ENCODE peak calls at places on chromosomes 13 and 19, in ten cellular contexts. C is cardiac muscle cell; Z is PC-3; J is breast epithelium; W is esophagus squamous epithelium; V is GM12865; K is heart right ventricle; G is CD8-positive, alpha-beta T cell; H is cardiac fibroblast; X is psoas muscle. I is an unnamed sample.

GRCh38 chr19:5360003-5360820 is 19.6 kb upstream of the PTPRS start:
- DNase-seq in H (no peak), C (peak; percentile 27), K (no peak), W (no peak), X (no peak), J (no peak), Z (peak; percentile 92), G (no peak), V (no peak), I (no peak)

GRCh38 chr19:2051771-2052704 is 994 bp upstream of the MKNK2 start:
- DNase-seq in H (peak; percentile 81), W (no peak), Z (no peak), V (peak; percentile 82), K (peak; percentile 76), J (no peak), X (peak; percentile 75), C (peak; percentile 77), G (peak; percentile 55), I (no peak)

GRCh38 chr13:24671367-24672117 is 8.7 kb upstream of the ATP12A start:
- DNase-seq in X (no peak), J (peak; percentile 32), C (peak; percentile 91), G (peak; percentile 14), W (no peak), Z (peak; percentile 86), V (peak; percentile 47), H (peak; percentile 89), K (peak; percentile 16), I (peak; percentile 93)

GRCh38 chr19:24059572-24060295 is 27.3 kb upstream of the ZNF254 start:
- DNase-seq in X (no peak), Z (peak; percentile 9), K (no peak), H (no peak), J (peak; percentile 83), V (no peak), C (no peak), G (no peak), W (no peak), I (no peak)

GRCh38 chr19:48896191-48896720 is 2.3 kb downstream of the TULP2 start:
- DNase-seq in K (peak; percentile 68), G (peak; percentile 44), X (peak; percentile 82), W (no peak), V (peak; percentile 54), H (peak; percentile 61), C (peak; percentile 75), Z (no peak), J (no peak), I (peak; percentile 82)

GRCh38 chr19:31639306-31639705 is 290.1 kb upstream of the TSHZ3 start:
- DNase-seq in H (no peak), K (no peak), J (no peak), Z (no peak), X (no peak), W (no peak), C (peak; percentile 3), V (no peak), G (no peak), I (no peak)

GRCh38 chr19:524062-524674 is 7.4 kb upstream of the CDC34 start:
- DNase-seq in Z (no peak), C (no peak), K (peak; percentile 53), H (peak; percentile 18), W (no peak), V (no peak), X (peak; percentile 63), J (no peak), G (no peak), I (no peak)

GRCh38 chr19:35144600-35145436 is 1.8 kb downstream of the FXYD7 start:
- DNase-seq in Z (peak; percentile 74), K (no peak), X (no peak), V (peak; percentile 36), W (no peak), G (peak; percentile 44), C (peak; percentile 32), J (no peak), H (no peak), I (no peak)

GRCh38 chr19:34888091-34888490 is 38.6 kb upstream of the ZNF30 start:
- DNase-seq in C (no peak), K (no peak), G (no peak), H (no peak), V (no peak), J (no peak), X (no peak), Z (no peak), W (no peak), I (no peak)

GRCh38 chr13:49066856-49067255 is 91.1 kb downstream of the FNDC3A start:
- DNase-seq in V (no peak), H (no peak), Z (no peak), W (no peak), C (no peak), J (no peak), K (no peak), X (no peak), G (no peak), I (no peak)

GRCh38 chr13:23323946-23324709 is 109.4 kb downstream of the SACS start:
- DNase-seq in J (no peak), H (no peak), C (no peak), Z (peak; percentile 38), X (no peak), K (no peak), V (no peak), W (no peak), G (no peak), I (peak; percentile 24)

GRCh38 chr13:26508885-26509284 is 48.6 kb upstream of the WASF3 start:
- DNase-seq in G (no peak), X (peak; percentile 92), J (no peak), Z (peak; percentile 88), C (peak; percentile 95), W (no peak), H (peak; percentile 86), V (no peak), K (peak; percentile 33), I (peak; percentile 86)

GRCh38 chr13:113178070-113178895 is 19.8 kb downstream of the PROZ start:
- DNase-seq in V (no peak), J (no peak), C (peak; percentile 86), X (no peak), K (no peak), W (no peak), H (peak; percentile 81), Z (peak; percentile 79), G (no peak), I (peak; percentile 92)

GRCh38 chr13:76019421-76020044 is 383.4 kb downstream of the LMO7 start:
- DNase-seq in W (no peak), C (no peak), V (peak; percentile 9), K (peak; percentile 4), H (no peak), G (no peak), Z (peak; percentile 88), J (no peak), X (no peak), I (no peak)

GRCh38 chr13:82713681-82714405 is 1168.4 kb downstream of the SLITRK1 start:
- DNase-seq in C (peak; percentile 8), G (no peak), H (peak; percentile 5), K (no peak), J (no peak), V (no peak), W (no peak), X (no peak), Z (peak; percentile 28), I (peak; percentile 44)

GRCh38 chr13:36030670-36031331 is 100.4 kb downstream of the DCLK1 start:
- DNase-seq in J (no peak), W (no peak), Z (peak; percentile 39), V (no peak), K (peak; percentile 28), C (peak; percentile 95), H (peak; percentile 93), X (no peak), G (no peak), I (no peak)

GRCh38 chr13:75566658-75567057 is 17.1 kb downstream of the UCHL3 start:
- DNase-seq in G (no peak), W (no peak), J (no peak), H (peak; percentile 71), K (no peak), C (peak; percentile 67), Z (peak; percentile 64), X (no peak), V (no peak), I (peak; percentile 50)

DNA sequence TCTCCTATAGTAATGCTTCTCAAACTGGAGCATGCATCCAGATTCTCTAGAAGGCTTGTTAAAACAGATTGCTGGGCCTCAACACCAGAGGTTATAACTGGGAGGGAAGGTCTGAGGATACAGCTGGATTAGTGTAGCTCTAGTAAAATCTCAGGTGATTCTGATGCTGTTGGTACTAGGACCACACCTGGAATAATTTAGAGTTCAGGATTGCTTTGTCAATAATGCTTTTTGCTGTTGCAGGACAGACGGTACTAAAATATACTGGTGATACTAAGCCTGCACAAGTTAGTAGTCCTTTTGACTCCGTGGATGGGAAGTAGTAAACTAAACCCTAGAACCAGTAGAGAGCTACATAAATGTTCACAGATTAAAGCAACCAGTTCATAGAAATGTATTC is 258.1 kb upstream of the STARD13 start:
- DNase-seq in W (no peak), C (no peak), H (peak; percentile 20), Z (peak; percentile 8), K (no peak), X (no peak), G (no peak), J (no peak), V (peak; percentile 38), I (peak; percentile 11)
- H3K4me3 ChIP-seq in W (peak overlapping the region; percentile 61), C (peak overlapping the region; percentile 48), H (no peak overlapping the region), Z (peak overlapping the region; percentile 71), K (peak overlapping the region; percentile 43), X (peak overlapping the region; percentile 69), G (peak overlapping the region; percentile 69), J (no peak overlapping the region), V (peak overlapping the region; percentile 88), I (peak overlapping the region; percentile 57)

GRCh38 chr13:77563110-77563509 is 27.6 kb downstream of the SCEL start:
- DNase-seq in H (peak; percentile 25), Z (peak; percentile 54), X (no peak), G (no peak), C (peak; percentile 44), K (no peak), V (no peak), W (no peak), J (no peak), I (peak; percentile 37)
- TF ChIP-seq CTCF in H (no peak), Z (no peak), X (no peak), G (no peak), C (no peak), K (no peak), V (no peak), W (no peak), J (no peak), I (no peak)

DNA sequence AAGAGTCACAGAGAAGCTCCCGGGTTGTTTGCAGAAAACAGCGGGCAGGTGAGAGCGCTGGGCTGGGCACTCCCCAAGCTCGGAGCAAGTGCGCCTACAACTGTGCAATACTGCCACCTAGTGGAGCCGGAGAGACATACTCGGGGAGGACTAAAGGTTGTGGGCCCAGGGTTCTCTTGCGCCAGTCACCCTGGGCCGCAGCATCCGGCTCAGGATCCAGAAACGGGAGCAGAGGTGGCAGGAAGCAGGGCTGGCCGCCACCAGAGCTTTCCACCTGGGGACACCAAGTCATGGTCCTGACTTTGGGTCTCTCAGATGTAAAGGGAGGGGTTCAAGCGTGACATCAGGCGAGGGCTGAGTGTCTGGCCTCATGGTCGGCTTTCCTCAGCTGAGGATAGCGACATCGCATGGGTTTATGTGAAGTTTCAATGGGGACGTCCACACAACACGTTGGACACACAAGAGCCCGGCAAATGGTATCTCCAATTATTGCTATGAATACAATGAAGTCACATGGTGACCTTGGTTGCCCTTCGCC is 11.2 kb upstream of the KLK4 start:
- DNase-seq in X (peak; percentile 67), C (peak; percentile 84), J (peak; percentile 60), K (peak; percentile 69), V (peak; percentile 91), Z (peak; percentile 96), H (peak; percentile 80), W (no peak), G (peak; percentile 73), I (peak; percentile 87)
- H3K4me3 ChIP-seq in X (no peak overlapping the region), C (no peak overlapping the region), J (no peak overlapping the region), K (no peak overlapping the region), V (no peak overlapping the region), Z (peak overlapping the region; percentile 36), H (no peak overlapping the region), W (no peak overlapping the region), G (no peak overlapping the region), I (no peak overlapping the region)

GRCh38 chr19:18781047-18781600 is 10.0 kb downstream of the COMP start:
- DNase-seq in C (no peak), H (no peak), Z (no peak), J (no peak), K (no peak), X (no peak), W (no peak), V (no peak), G (no peak), I (no peak)
- TF ChIP-seq CTCF in C (no peak), H (no peak), Z (no peak), J (no peak), K (no peak), X (no peak), W (no peak), V (no peak), G (no peak), I (no peak)